ENCODE peak calls at places on chromosome 21, in seven cellular contexts. D is heart left ventricle; J is brain microvascular endothelial cell; C is fibroblast of mammary gland; Y is CD8-positive, alpha-beta T cell; B is left ventricle myocardium inferior; P is IMR-90. M is an unnamed sample.

GRCh38 chr21:33642896-33643657 is 776 bp downstream of the ITSN1 start:
- DNase-seq in Y (peak), P (peak), J (no peak), D (peak), C (peak), B (peak), M (peak)

GRCh38 chr21:17598437-17598836 is 14.3 kb downstream of the BTG3 start:
- DNase-seq in D (no peak), Y (no peak), B (no peak), P (no peak), C (no peak), J (no peak), M (no peak)

GRCh38 chr21:28215214-28215954 is 777.3 kb downstream of the LTN1 start:
- DNase-seq in D (peak), C (peak), Y (no peak), J (peak), P (peak), B (no peak), M (peak)

GRCh38 chr21:28148400-28149064 is 844.1 kb downstream of the LTN1 start:
- DNase-seq in D (peak), Y (no peak), J (no peak), C (no peak), B (no peak), P (peak), M (peak)

GRCh38 chr21:46217511-46218196 is 10.9 kb downstream of the LSS start:
- DNase-seq in J (no peak), B (no peak), D (no peak), Y (no peak), P (no peak), C (no peak), M (no peak)

GRCh38 chr21:45533731-45534571 is 8.3 kb downstream of the SLC19A1 start:
- DNase-seq in P (no peak), C (no peak), B (peak), J (no peak), Y (no peak), D (peak), M (no peak)

GRCh38 chr21:45623436-45623835 is 20.1 kb upstream of the PCBP3 start:
- DNase-seq in P (no peak), J (no peak), D (no peak), Y (peak), C (no peak), B (no peak), M (no peak)

GRCh38 chr21:46624050-46624449 is 11.4 kb upstream of the PRMT2 start:
- DNase-seq in D (no peak), J (no peak), B (no peak), P (no peak), C (no peak), Y (no peak), M (no peak)

GRCh38 chr21:33299181-33299752 is 25.5 kb upstream of the IFNAR1 start:
- DNase-seq in J (no peak), Y (peak), D (no peak), B (no peak), C (no peak), P (no peak), M (no peak)

GRCh38 chr21:45555557-45556301 is 13.5 kb upstream of the SLC19A1 start:
- DNase-seq in P (peak), B (peak), C (peak), Y (peak), D (peak), J (peak), M (peak)

GRCh38 chr21:17602874-17603273 is 9.8 kb downstream of the BTG3 start:
- DNase-seq in B (no peak), P (peak), Y (no peak), C (peak), D (no peak), J (peak), M (peak)

GRCh38 chr21:44931501-44932365 is 8.1 kb upstream of the SLX9 start:
- DNase-seq in P (no peak), B (peak), Y (no peak), C (no peak), D (no peak), J (no peak), M (no peak)

GRCh38 chr21:32807717-32808380 is 36.3 kb upstream of the PAXBP1 start:
- DNase-seq in D (no peak), B (no peak), C (peak), P (peak), J (no peak), Y (no peak), M (peak)

GRCh38 chr21:45060089-45060488 is 14.3 kb upstream of the ADARB1 start:
- DNase-seq in C (no peak), Y (no peak), J (no peak), D (no peak), B (no peak), P (no peak), M (no peak)

GRCh38 chr21:39612233-39613028 is at the start of gene B3GALT5:
- DNase-seq in D (no peak), J (no peak), C (peak), P (no peak), B (no peak), Y (no peak), M (no peak)
- H3K4me3 ChIP-seq in D (peak), J (peak), C (no peak), P (peak), B (peak), Y (no peak), M (no peak)

DNA sequence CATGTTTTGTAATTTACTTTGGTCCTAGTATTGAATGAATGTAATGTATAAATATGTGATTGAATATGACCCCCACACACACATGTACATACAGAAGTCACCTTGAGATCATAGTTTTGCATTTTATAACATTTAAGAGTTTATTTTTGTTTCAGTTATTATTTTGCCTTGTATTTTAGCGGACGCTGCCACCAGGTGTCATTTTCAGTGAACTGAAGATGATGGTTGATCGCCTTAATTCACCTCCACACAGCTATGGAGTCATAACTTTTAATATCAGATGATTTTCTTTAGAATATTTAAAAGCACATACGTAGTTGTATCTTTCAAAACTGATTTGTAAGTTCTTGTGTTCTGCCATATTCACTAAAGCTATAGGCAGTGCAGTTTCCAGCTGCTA is 130.4 kb downstream of the DYRK1A start:
- DNase-seq in P (no peak), D (no peak), Y (no peak), J (no peak), B (no peak), C (peak), M (peak)
- TF ChIP-seq CTCF in P (peak), D (no peak), Y (no peak), J (no peak), B (peak), C (peak), M (peak)

GRCh38 chr21:35020446-35020845 is 28.7 kb downstream of the RUNX1 start:
- DNase-seq in D (no peak), Y (peak), J (no peak), C (no peak), P (no peak), B (no peak), M (no peak)
- H3K4me3 ChIP-seq in D (no peak), Y (no peak), J (no peak), C (no peak), P (no peak), B (no peak), M (no peak)

DNA sequence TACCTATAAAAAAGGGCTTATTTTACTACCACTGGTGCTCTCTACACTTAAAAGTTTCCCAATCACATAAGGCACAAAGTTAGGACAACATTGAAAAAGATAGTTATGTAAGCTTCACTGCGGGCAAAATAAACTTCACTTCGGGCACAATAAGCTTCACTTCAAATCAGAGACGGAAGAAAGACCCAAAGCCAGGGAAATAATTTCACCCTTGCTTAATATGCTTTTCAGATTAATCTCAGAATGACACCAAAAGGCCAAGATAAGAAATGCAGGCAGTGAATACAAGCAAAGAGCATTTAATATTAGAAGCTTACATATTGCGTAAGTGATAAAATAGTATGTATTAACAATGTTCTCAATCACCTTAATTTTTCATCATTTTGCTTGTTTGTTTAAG is 444.2 kb downstream of the SETD4 start:
- DNase-seq in J (peak), D (no peak), P (peak), Y (no peak), B (no peak), C (peak), M (peak)
- TF ChIP-seq CTCF in J (peak), D (peak), P (peak), Y (peak), B (peak), C (peak), M (peak)

GRCh38 chr21:41064325-41064724 is 103.6 kb upstream of the BACE2 start:
- DNase-seq in J (no peak), C (no peak), D (no peak), P (no peak), B (no peak), Y (no peak), M (no peak)
- H3K4me3 ChIP-seq in J (no peak), C (no peak), D (no peak), P (no peak), B (no peak), Y (no peak), M (no peak)

GRCh38 chr21:15534450-15534886 is 195.3 kb upstream of the USP25 start:
- DNase-seq in Y (no peak), C (no peak), J (no peak), P (no peak), D (no peak), B (no peak), M (no peak)
- TF ChIP-seq CTCF in Y (no peak), C (no peak), J (no peak), P (no peak), D (no peak), B (no peak), M (no peak)

GRCh38 chr21:38769253-38769780 is 36.4 kb upstream of the ETS2 start:
- DNase-seq in B (no peak), Y (no peak), J (peak), D (no peak), P (peak), C (peak), M (peak)

GRCh38 chr21:38768385-38769071 is 37.2 kb upstream of the ETS2 start:
- DNase-seq in C (peak), J (peak), B (no peak), P (peak), Y (peak), D (no peak), M (peak)

GRCh38 chr21:38770660-38771059 is 35.1 kb upstream of the ETS2 start:
- DNase-seq in J (no peak), P (no peak), C (no peak), B (no peak), D (no peak), Y (no peak), M (no peak)

GRCh38 chr21:38765056-38765455 is 40.7 kb upstream of the ETS2 start:
- DNase-seq in Y (no peak), J (no peak), D (no peak), B (no peak), P (no peak), C (peak), M (no peak)

DNA sequence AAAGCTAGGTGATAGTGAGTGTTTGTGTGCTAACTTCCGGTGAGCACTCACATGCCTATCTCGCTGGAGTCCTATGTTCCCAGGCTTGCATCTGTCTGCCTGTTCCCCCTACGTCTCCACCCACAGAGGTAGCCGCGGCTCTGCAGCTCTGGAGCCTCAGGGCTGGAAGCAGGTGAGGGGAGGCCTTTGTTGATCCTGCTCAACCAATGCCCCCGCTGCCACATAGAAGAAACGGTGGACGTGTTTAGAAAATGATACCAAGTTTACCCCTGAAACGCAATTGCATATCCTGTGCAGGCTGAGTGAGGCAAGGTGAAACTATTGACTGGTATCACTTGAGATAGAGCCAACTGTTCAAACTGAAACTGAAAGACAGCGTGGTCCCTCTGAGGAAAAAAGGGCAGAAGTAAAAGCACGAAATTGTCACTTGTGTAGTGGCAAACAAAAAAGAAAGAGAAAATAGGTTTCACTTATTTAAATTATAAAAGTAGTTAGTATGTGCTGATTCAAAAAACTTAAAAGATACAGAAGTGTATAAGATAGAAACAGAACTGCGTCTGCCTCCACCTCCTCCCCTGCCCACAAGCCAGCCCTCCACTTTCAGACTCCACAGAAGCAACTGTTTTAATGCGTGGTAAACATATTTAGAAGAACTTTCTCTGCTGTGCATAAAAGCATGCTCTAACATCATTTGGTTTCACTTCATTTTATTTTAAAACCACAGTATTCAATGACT is 38.6 kb upstream of the ETS2 start:
- DNase-seq in Y (peak), B (no peak), J (no peak), C (no peak), P (no peak), D (no peak), M (no peak)
- H3K4me3 ChIP-seq in Y (peak), B (peak), J (no peak), C (no peak), P (no peak), D (peak), M (no peak)

DNA sequence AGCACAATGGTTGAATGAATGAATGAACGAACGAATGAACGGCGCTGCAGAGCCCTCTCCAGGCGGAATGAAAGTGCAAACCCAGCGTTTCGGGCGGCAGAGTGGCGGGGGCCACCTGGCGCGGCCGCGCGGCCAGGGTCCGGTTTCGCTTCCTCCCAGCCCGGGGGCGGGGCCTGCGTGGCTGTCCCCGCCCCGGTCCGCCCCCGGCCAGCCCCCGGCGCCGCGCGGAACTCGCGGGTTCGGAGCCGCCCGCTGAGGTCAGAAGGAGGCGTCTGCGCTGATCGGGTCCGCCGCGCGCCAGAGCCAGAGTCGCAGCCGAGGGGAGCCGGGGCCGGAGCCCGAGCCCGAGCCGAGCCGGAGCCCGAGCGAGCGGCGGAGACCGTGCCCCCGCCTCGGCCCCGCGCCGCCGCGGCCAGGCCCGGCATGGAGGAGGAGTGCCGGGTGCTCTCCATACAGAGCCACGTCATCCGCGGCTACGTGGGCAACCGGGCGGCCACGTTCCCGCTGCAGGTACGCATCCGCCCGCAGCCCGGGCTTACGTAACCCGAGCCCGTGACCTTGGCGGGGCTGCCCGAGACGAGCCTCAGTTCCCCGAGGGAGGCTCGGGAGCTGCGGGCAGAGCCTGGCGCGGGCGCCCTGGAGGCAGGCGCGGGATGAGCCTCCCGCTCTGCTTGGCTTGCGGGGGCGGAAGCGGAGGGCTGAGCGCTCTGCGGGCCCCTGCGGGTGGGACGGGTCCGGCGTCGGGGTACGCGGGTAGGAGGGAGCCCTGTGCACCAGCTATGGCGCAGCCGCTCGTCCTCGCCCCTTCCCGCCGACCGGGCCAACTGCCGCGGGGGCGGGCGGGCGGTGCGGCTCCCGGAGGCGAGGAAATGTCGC is at the start of gene PDXK:
- DNase-seq in D (peak), Y (peak), P (peak), J (peak), B (peak), C (peak), M (peak)
- TF ChIP-seq CTCF in D (no peak), Y (no peak), P (peak), J (no peak), B (no peak), C (no peak), M (no peak)

DNA sequence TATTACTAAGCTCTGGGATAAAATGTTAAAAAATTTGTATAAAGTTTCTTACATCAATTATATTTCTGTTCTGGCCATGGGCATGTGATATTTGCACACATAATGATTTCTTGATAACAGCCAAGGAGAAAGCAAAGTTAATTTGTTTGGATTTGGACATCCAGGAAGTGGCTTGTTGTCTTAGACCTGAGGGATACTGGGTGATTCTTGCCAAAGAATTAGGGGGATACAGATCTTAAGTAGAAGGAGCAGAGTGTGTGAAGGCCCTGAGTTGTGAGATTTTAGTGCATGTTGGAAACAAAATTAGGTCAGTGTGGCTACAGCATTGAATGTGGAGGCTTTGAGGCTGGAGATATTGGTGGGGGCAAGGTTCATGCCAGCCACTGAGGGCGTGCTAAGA is 65.6 kb downstream of the NCAM2 start:
- DNase-seq in B (no peak), C (no peak), D (no peak), P (no peak), J (no peak), Y (no peak), M (no peak)
- H3K4me3 ChIP-seq in B (no peak), C (no peak), D (no peak), P (no peak), J (no peak), Y (no peak), M (no peak)